ENCODE peak calls at places on chromosomes 16 and 17, in eight cellular contexts. D, R, G, P, I, T, Q and F are unnamed samples.

GRCh38 chr17:19551148-19551547 is 17.5 kb downstream of the SLC47A1 start:
- DNase-seq in D (no peak), R (no peak), G (no peak), P (no peak), I (peak; percentile 47), T (no peak), Q (no peak), F (peak; percentile 90)

GRCh38 chr16:75109732-75110243 is 6.8 kb downstream of the LDHD start:
- DNase-seq in D (no peak), R (no peak), G (peak; percentile 24), P (no peak), I (peak; percentile 89), T (no peak), Q (no peak), F (peak; percentile 77)

GRCh38 chr17:11779906-11780305 is 181.6 kb downstream of the DNAH9 start:
- DNase-seq in D (no peak), R (no peak), G (no peak), P (no peak), I (no peak), T (no peak), Q (no peak), F (no peak)

GRCh38 chr17:62911106-62911505 is 54.9 kb upstream of the TANC2 start:
- DNase-seq in D (no peak), R (no peak), G (no peak), P (no peak), I (no peak), T (no peak), Q (no peak), F (no peak)

GRCh38 chr16:81521141-81521626 is 76.6 kb downstream of the CMIP start:
- DNase-seq in D (no peak), R (peak; percentile 35), G (no peak), P (no peak), I (no peak), T (peak; percentile 70), Q (no peak), F (no peak)

GRCh38 chr17:20852541-20853370 is 190.1 kb downstream of the USP22 start:
- DNase-seq in D (no peak), R (no peak), G (peak; percentile 10), P (peak; percentile 13), I (no peak), T (no peak), Q (peak; percentile 71), F (no peak)

GRCh38 chr17:38449364-38449763 is 21.1 kb downstream of the ARHGAP23 start:
- DNase-seq in D (no peak), R (no peak), G (no peak), P (no peak), I (no peak), T (no peak), Q (no peak), F (no peak)

GRCh38 chr16:50376997-50377396 is 8.2 kb upstream of the BRD7 start:
- DNase-seq in D (no peak), R (no peak), G (no peak), P (no peak), I (peak; percentile 19), T (no peak), Q (no peak), F (no peak)

GRCh38 chr17:30035369-30035768 is 81.2 kb upstream of the NSRP1 start:
- DNase-seq in D (no peak), R (no peak), G (no peak), P (no peak), I (no peak), T (no peak), Q (no peak), F (no peak)

GRCh38 chr16:21991621-21992020 is 9.3 kb downstream of the PDZD9 start:
- DNase-seq in D (no peak), R (no peak), G (no peak), P (no peak), I (no peak), T (no peak), Q (no peak), F (no peak)

GRCh38 chr16:50588276-50588675 is 40.1 kb downstream of the NKD1 start:
- DNase-seq in D (no peak), R (no peak), G (no peak), P (no peak), I (no peak), T (no peak), Q (no peak), F (no peak)

GRCh38 chr17:16085066-16085699 is 85.6 kb downstream of the TTC19 start:
- DNase-seq in D (no peak), R (no peak), G (peak; percentile 71), P (peak; percentile 83), I (no peak), T (no peak), Q (no peak), F (no peak)

GRCh38 chr16:14164916-14165684 is 94.0 kb downstream of the MRTFB start:
- DNase-seq in D (no peak), R (no peak), G (no peak), P (no peak), I (no peak), T (no peak), Q (no peak), F (no peak)

GRCh38 chr16:86319871-86320270 is 190.5 kb upstream of the FOXF1 start:
- DNase-seq in D (no peak), R (no peak), G (no peak), P (peak; percentile 61), I (no peak), T (no peak), Q (no peak), F (no peak)

GRCh38 chr16:10093564-10093963 is 88.7 kb downstream of the GRIN2A start:
- DNase-seq in D (no peak), R (no peak), G (no peak), P (no peak), I (no peak), T (no peak), Q (no peak), F (no peak)

GRCh38 chr17:64507418-64507766 is 615 bp downstream of the CEP95 start:
- DNase-seq in D (no peak), R (no peak), G (peak; percentile 77), P (peak; percentile 77), I (no peak), T (peak; percentile 33), Q (peak; percentile 66), F (no peak)

GRCh38 chr17:42484304-42484703 is 25.6 kb downstream of the ATP6V0A1 start:
- DNase-seq in D (no peak), R (no peak), G (no peak), P (no peak), I (no peak), T (peak; percentile 48), Q (no peak), F (peak; percentile 54)